ENCODE peak calls at places on chromosome 15, in six cellular contexts. One of them, this sample, is unnamed.
A peak's percentile ranks its signal among the peaks of the same experiment; 100 is the strongest.

GRCh38 chr15:69357773-69358765 is 56.1 kb upstream of the KIF23 start:
- DNase-seq in GM13977: no peak
- DNase-seq in neuronal stem cell: peak; percentile 33
- DNase-seq in GM23338: peak; percentile 64
- DNase-seq in WTC11: peak; percentile 34
- DNase-seq in H4: peak; percentile 23
- DNase-seq in this sample: no peak

GRCh38 chr15:73368301-73369072 is at the start of gene HCN4:
- DNase-seq in neuronal stem cell: peak; percentile 72
- DNase-seq in WTC11: peak; percentile 84
- DNase-seq in GM23338: peak; percentile 94
- DNase-seq in GM13977: peak; percentile 59
- DNase-seq in H4: no peak
- DNase-seq in this sample: peak; percentile 55

GRCh38 chr15:52673312-52673711 is 5.9 kb downstream of the ATOSA start:
- DNase-seq in GM13977: no peak
- DNase-seq in GM23338: no peak
- DNase-seq in WTC11: no peak
- DNase-seq in neuronal stem cell: no peak
- DNase-seq in H4: no peak
- DNase-seq in this sample: no peak

GRCh38 chr15:88664151-88664778 is 25.4 kb downstream of the ISG20 start:
- DNase-seq in WTC11: no peak
- DNase-seq in GM13977: no peak
- DNase-seq in GM23338: peak; percentile 71
- DNase-seq in H4: no peak
- DNase-seq in neuronal stem cell: no peak
- DNase-seq in this sample: no peak

GRCh38 chr15:51132384-51133139 is 37.9 kb upstream of the TNFAIP8L3 start:
- DNase-seq in GM13977: peak; percentile 26
- DNase-seq in WTC11: peak; percentile 56
- DNase-seq in neuronal stem cell: peak; percentile 35
- DNase-seq in H4: peak; percentile 45
- DNase-seq in GM23338: peak; percentile 59
- DNase-seq in this sample: no peak

GRCh38 chr15:82843561-82843960 is 34.1 kb downstream of the WHAMM start:
- DNase-seq in WTC11: no peak
- DNase-seq in GM23338: no peak
- DNase-seq in neuronal stem cell: no peak
- DNase-seq in GM13977: no peak
- DNase-seq in H4: no peak
- DNase-seq in this sample: no peak

GRCh38 chr15:85037617-85038016 is 56.0 kb downstream of the PDE8A start:
- DNase-seq in WTC11: no peak
- DNase-seq in GM13977: no peak
- DNase-seq in H4: no peak
- DNase-seq in GM23338: no peak
- DNase-seq in neuronal stem cell: no peak
- DNase-seq in this sample: no peak

GRCh38 chr15:64894395-64895056 is 17.2 kb upstream of the ANKDD1A start:
- DNase-seq in neuronal stem cell: no peak
- DNase-seq in WTC11: peak; percentile 55
- DNase-seq in GM23338: peak; percentile 82
- DNase-seq in GM13977: peak; percentile 68
- DNase-seq in H4: no peak
- DNase-seq in this sample: no peak

GRCh38 chr15:63014578-63014977 is 28.0 kb upstream of the TPM1 start:
- DNase-seq in neuronal stem cell: no peak
- DNase-seq in WTC11: no peak
- DNase-seq in H4: no peak
- DNase-seq in GM23338: no peak
- DNase-seq in GM13977: no peak
- DNase-seq in this sample: no peak

GRCh38 chr15:50786468-50786867 is 21.0 kb upstream of the SPPL2A start:
- DNase-seq in neuronal stem cell: no peak
- DNase-seq in GM23338: no peak
- DNase-seq in WTC11: no peak
- DNase-seq in GM13977: no peak
- DNase-seq in H4: no peak
- DNase-seq in this sample: no peak

GRCh38 chr15:79051941-79052731 is 38.4 kb downstream of the RASGRF1 start:
- DNase-seq in neuronal stem cell: no peak
- DNase-seq in WTC11: no peak
- DNase-seq in GM13977: no peak
- DNase-seq in H4: no peak
- DNase-seq in GM23338: no peak
- DNase-seq in this sample: no peak

GRCh38 chr15:41930221-41930866 is 36.5 kb upstream of the SPTBN5 start:
- DNase-seq in GM13977: no peak
- DNase-seq in GM23338: no peak
- DNase-seq in neuronal stem cell: no peak
- DNase-seq in H4: peak; percentile 95
- DNase-seq in WTC11: no peak
- DNase-seq in this sample: no peak

GRCh38 chr15:73438651-73439050 is 4.3 kb upstream of the REC114 start:
- DNase-seq in H4: no peak
- DNase-seq in GM13977: no peak
- DNase-seq in neuronal stem cell: no peak
- DNase-seq in WTC11: no peak
- DNase-seq in GM23338: no peak
- DNase-seq in this sample: no peak

GRCh38 chr15:25783607-25784131 is 79.5 kb downstream of the ATP10A start:
- DNase-seq in H4: peak; percentile 17
- DNase-seq in neuronal stem cell: peak; percentile 46
- DNase-seq in GM23338: peak; percentile 88
- DNase-seq in WTC11: peak; percentile 86
- DNase-seq in GM13977: no peak
- DNase-seq in this sample: no peak

GRCh38 chr15:47363653-47364052 is 353.7 kb upstream of the SEMA6D start:
- DNase-seq in H4: no peak
- DNase-seq in neuronal stem cell: no peak
- DNase-seq in GM23338: no peak
- DNase-seq in WTC11: no peak
- DNase-seq in GM13977: no peak
- DNase-seq in this sample: no peak

GRCh38 chr15:101031203-101031602 is 112.0 kb downstream of the LRRK1 start:
- DNase-seq in neuronal stem cell: no peak
- DNase-seq in GM23338: no peak
- DNase-seq in GM13977: no peak
- DNase-seq in H4: no peak
- DNase-seq in WTC11: peak; percentile 4
- DNase-seq in this sample: no peak

This sample was measured in NCI-H187.